ENCODE peak calls at places on chromosomes 3 and 15, in four cellular contexts. B is GM12865, R is heart right ventricle, H is right atrium auricular region. S is an unnamed sample.

GRCh38 chr3:182920515-182921084 is 59.7 kb downstream of the DCUN1D1 start:
- DNase-seq in H (no peak), B (no peak), R (no peak), S (no peak)

GRCh38 chr3:38489766-38490165 is 6.4 kb upstream of the EXOG start:
- DNase-seq in B (no peak), H (no peak), R (no peak), S (no peak)

GRCh38 chr15:63915888-63916731 is 82.4 kb upstream of the HERC1 start:
- DNase-seq in H (no peak), B (no peak), R (no peak), S (peak; percentile 49)

GRCh38 chr3:169607909-169608308 is 55.6 kb downstream of the MECOM start:
- DNase-seq in R (no peak), H (no peak), B (no peak), S (no peak)

GRCh38 chr15:89912674-89913396 is at the start of gene ARPIN:
- DNase-seq in B (no peak), H (no peak), R (peak; percentile 72), S (peak; percentile 41)

GRCh38 chr15:74245342-74245931 is 9.3 kb downstream of the CCDC33 start:
- DNase-seq in H (no peak), B (peak; percentile 21), R (peak; percentile 22), S (no peak)

GRCh38 chr3:197854596-197855343 is 63.7 kb downstream of the LRCH3 start:
- DNase-seq in R (no peak), H (no peak), B (no peak), S (peak; percentile 91)

GRCh38 chr15:51331141-51331540 is 7.3 kb downstream of the CYP19A1 start:
- DNase-seq in B (no peak), R (no peak), H (no peak), S (peak; percentile 64)

GRCh38 chr15:56667517-56667916 is 65.8 kb downstream of the ZNF280D start:
- DNase-seq in H (no peak), B (no peak), R (no peak), S (no peak)

GRCh38 chr3:134463676-134464611 is 21.8 kb downstream of the ANAPC13 start:
- DNase-seq in R (peak; percentile 73), H (peak; percentile 95), B (no peak), S (peak; percentile 96)
- H3K4me3 ChIP-seq in R (no peak overlapping the region), H (no peak overlapping the region), B (no peak overlapping the region), S (no peak overlapping the region)

DNA sequence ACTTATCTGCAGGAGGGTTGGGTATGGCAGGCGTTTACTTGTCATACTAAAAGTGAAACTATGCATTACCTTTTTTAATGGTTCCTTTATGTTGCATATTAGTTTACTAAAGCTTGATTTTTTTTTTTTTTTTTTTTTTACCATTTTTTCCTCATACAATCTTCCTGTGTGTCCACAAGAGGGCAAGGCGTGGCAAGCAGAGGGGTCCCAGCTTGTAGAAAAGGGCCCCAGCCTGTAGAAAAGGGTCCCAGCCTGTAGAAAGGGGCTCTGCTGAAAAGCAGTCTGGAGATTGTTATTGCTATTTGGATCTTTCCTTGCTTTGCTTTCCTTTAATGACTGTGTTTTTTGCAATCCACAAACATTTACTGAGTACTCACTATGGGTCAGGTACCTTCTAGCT is 21.9 kb downstream of the MKRN2 start:
- DNase-seq in H (no peak), R (no peak), B (no peak), S (no peak)
- TF ChIP-seq CTCF in H (no peak), R (no peak), B (peak; percentile 11), S (peak; percentile 25)

GRCh38 chr3:196444495-196444894 is 12.3 kb upstream of the UBXN7 start:
- DNase-seq in R (no peak), H (no peak), B (no peak), S (no peak)

GRCh38 chr3:196440041-196440537 is 7.9 kb upstream of the UBXN7 start:
- DNase-seq in B (peak; percentile 78), H (peak; percentile 62), R (peak; percentile 19), S (peak; percentile 34)

GRCh38 chr3:196440696-196441095 is 8.5 kb upstream of the UBXN7 start:
- DNase-seq in B (peak; percentile 44), R (no peak), H (no peak), S (no peak)
- H3K4me3 ChIP-seq in B (no peak overlapping the region), R (no peak overlapping the region), H (no peak overlapping the region), S (no peak overlapping the region)

GRCh38 chr15:70665599-70665998 is 97.8 kb downstream of the UACA start:
- DNase-seq in B (no peak), H (no peak), R (no peak), S (no peak)

GRCh38 chr15:70669006-70669602 is 94.3 kb downstream of the UACA start:
- DNase-seq in R (no peak), B (peak; percentile 65), H (no peak), S (no peak)

GRCh38 chr15:70669966-70670658 is 93.2 kb downstream of the UACA start:
- DNase-seq in H (no peak), R (peak; percentile 25), B (no peak), S (peak; percentile 42)

GRCh38 chr15:70672081-70672480 is 91.3 kb downstream of the UACA start:
- DNase-seq in H (no peak), R (no peak), B (peak; percentile 67), S (no peak)

GRCh38 chr15:70670680-70671079 is 92.7 kb downstream of the UACA start:
- DNase-seq in R (no peak), B (no peak), H (no peak), S (peak; percentile 46)
- TF ChIP-seq CTCF in R (peak; percentile 9), B (no peak), H (no peak), S (peak; percentile 32)

GRCh38 chr15:84633311-84634227 is 20.5 kb downstream of the WDR73 start:
- DNase-seq in B (peak; percentile 73), R (peak; percentile 78), H (peak; percentile 73), S (peak; percentile 71)
- H3K4me3 ChIP-seq in B (peak overlapping the region; percentile 54), R (peak overlapping the region; percentile 71), H (peak overlapping the region; percentile 67), S (peak overlapping the region; percentile 61)

GRCh38 chr3:158731525-158731924 is 732 bp downstream of the RARRES1 start:
- DNase-seq in B (no peak), H (no peak), R (no peak), S (no peak)

GRCh38 chr3:158732856-158733200 is 571 bp upstream of the RARRES1 start:
- DNase-seq in H (no peak), R (no peak), B (no peak), S (no peak)

GRCh38 chr3:158735296-158736033 is 3.2 kb upstream of the RARRES1 start:
- DNase-seq in B (no peak), R (no peak), H (no peak), S (no peak)

GRCh38 chr3:158728851-158729250 is 3.4 kb downstream of the RARRES1 start:
- DNase-seq in H (no peak), B (no peak), R (no peak), S (no peak)

GRCh38 chr3:158731938-158732855 is at the start of gene RARRES1:
- DNase-seq in H (no peak), B (peak; percentile 66), R (peak; percentile 72), S (peak; percentile 58)
- TF ChIP-seq CTCF in H (no peak), B (no peak), R (no peak), S (no peak)

GRCh38 chr3:156787015-156787414 is 39.1 kb upstream of the LEKR1 start:
- DNase-seq in H (no peak), B (no peak), R (no peak), S (no peak)

GRCh38 chr3:156788846-156789245 is 37.3 kb upstream of the LEKR1 start:
- DNase-seq in R (no peak), H (no peak), B (no peak), S (no peak)

GRCh38 chr3:156792114-156792513 is 34.0 kb upstream of the LEKR1 start:
- DNase-seq in R (no peak), B (no peak), H (no peak), S (no peak)

GRCh38 chr3:156790141-156790540 is 36.0 kb upstream of the LEKR1 start:
- DNase-seq in H (no peak), B (no peak), R (no peak), S (peak; percentile 22)

GRCh38 chr3:156787926-156788663 is 38.1 kb upstream of the LEKR1 start:
- DNase-seq in R (no peak), B (peak; percentile 32), H (no peak), S (peak; percentile 90)
- H3K4me3 ChIP-seq in R (no peak overlapping the region), B (no peak overlapping the region), H (no peak overlapping the region), S (no peak overlapping the region)

GRCh38 chr3:22175899-22176298 is 424.9 kb upstream of the ZNF385D start:
- DNase-seq in R (no peak), B (no peak), H (no peak), S (peak; percentile 21)
- TF ChIP-seq CTCF in R (no peak), B (no peak), H (no peak), S (peak; percentile 17)